ENCODE peak calls at places on chromosome X, in four cellular contexts. T is AG09309, I is astrocyte of the spinal cord, R is GM23248. J is an unnamed sample.

GRCh38 chrX:140766024-140766611 is 56.6 kb downstream of the LINC00632 start:
- DNase-seq in T (no peak), I (peak), R (peak), J (no peak)

GRCh38 chrX:106698693-106699092 is 27.8 kb upstream of the RNF128 start:
- DNase-seq in T (peak), I (peak), R (peak), J (no peak)

GRCh38 chrX:1378306-1378758 is 13.6 kb downstream of the SLC25A6 start:
- DNase-seq in T (no peak), I (no peak), R (no peak), J (no peak)

GRCh38 chrX:38225093-38225492 is 4.4 kb upstream of the SRPX start:
- DNase-seq in T (no peak), I (no peak), R (peak), J (no peak)

GRCh38 chrX:105975382-105975781 is 63.1 kb downstream of the SERPINA7 start:
- DNase-seq in T (no peak), I (peak), R (no peak), J (no peak)

GRCh38 chrX:134396174-134396573 is 63.8 kb upstream of the HPRT1 start:
- DNase-seq in T (no peak), I (no peak), R (peak), J (no peak)

GRCh38 chrX:40299028-40299479 is 201.3 kb upstream of the BCOR start:
- DNase-seq in T (no peak), I (no peak), R (peak), J (no peak)

GRCh38 chrX:111265506-111265905 is 4.8 kb downstream of the CAPN6 start:
- DNase-seq in T (no peak), I (no peak), R (no peak), J (no peak)

GRCh38 chrX:117120700-117121099 is 657.9 kb upstream of the CT83 start:
- DNase-seq in T (no peak), I (no peak), R (no peak), J (no peak)

GRCh38 chrX:13688772-13689518 is at the start of gene RAB9A:
- DNase-seq in T (no peak), I (peak), R (peak), J (no peak)

GRCh38 chrX:148416931-148417330 is 83.5 kb upstream of the AFF2 start:
- DNase-seq in T (no peak), I (peak), R (peak), J (no peak)

GRCh38 chrX:10156199-10157031 is at the start of gene CLCN4:
- DNase-seq in T (no peak), I (no peak), R (peak), J (no peak)

GRCh38 chrX:46179748-46180147 is 365.5 kb downstream of the ZNF674 start:
- DNase-seq in T (no peak), I (no peak), R (no peak), J (no peak)

GRCh38 chrX:152902502-152902820 is 4.6 kb downstream of the ZNF185 start:
- DNase-seq in T (no peak), I (no peak), R (no peak), J (no peak)

GRCh38 chrX:41033299-41033698 is 51.9 kb upstream of the USP9X start:
- DNase-seq in T (no peak), I (no peak), R (no peak), J (no peak)

GRCh38 chrX:137352101-137352660 is 213.7 kb upstream of the ZIC3 start:
- DNase-seq in T (no peak), I (no peak), R (no peak), J (no peak)

GRCh38 chrX:85429066-85429465 is 49.6 kb upstream of the POF1B start:
- DNase-seq in T (no peak), I (no peak), R (no peak), J (no peak)

GRCh38 chrX:104288269-104288668 is 33.5 kb upstream of the ESX1 start:
- DNase-seq in T (no peak), I (no peak), R (no peak), J (no peak)

GRCh38 chrX:124113799-124114600 is 152.5 kb downstream of the STAG2 start:
- DNase-seq in T (no peak), I (no peak), R (no peak), J (no peak)

GRCh38 chrX:107712231-107713204 is 63.1 kb downstream of the TSC22D3 start:
- DNase-seq in T (no peak), I (peak), R (peak), J (no peak)

GRCh38 chrX:11666180-11666579 is 460 bp upstream of the ARHGAP6 start:
- DNase-seq in T (no peak), I (peak), R (peak), J (no peak)
- H3K4me3 ChIP-seq in T (peak), I (peak), R (peak), J (peak)

DNA sequence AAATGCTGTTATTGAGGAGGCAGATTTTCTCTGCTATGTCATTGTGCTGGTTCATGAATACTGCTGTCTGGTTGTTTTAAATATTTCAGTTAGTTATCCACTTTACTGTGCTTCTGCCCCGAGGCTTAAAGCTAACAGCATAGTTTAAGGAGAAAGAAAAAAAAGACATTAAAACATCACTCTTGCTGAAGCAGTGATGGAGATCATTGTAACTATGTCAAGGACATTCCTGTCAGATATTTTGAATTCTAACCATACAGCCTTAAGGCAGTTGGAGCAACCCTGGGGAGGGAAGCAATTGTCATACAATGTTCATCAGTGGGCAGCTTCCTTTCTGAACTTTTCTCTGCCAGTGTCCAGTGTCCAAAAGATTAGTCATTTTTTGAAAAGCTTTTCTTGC is 199.0 kb upstream of the DDX53 start:
- DNase-seq in T (no peak), I (peak), R (peak), J (no peak)
- H3K4me3 ChIP-seq in T (no peak), I (no peak), R (peak), J (no peak)

DNA sequence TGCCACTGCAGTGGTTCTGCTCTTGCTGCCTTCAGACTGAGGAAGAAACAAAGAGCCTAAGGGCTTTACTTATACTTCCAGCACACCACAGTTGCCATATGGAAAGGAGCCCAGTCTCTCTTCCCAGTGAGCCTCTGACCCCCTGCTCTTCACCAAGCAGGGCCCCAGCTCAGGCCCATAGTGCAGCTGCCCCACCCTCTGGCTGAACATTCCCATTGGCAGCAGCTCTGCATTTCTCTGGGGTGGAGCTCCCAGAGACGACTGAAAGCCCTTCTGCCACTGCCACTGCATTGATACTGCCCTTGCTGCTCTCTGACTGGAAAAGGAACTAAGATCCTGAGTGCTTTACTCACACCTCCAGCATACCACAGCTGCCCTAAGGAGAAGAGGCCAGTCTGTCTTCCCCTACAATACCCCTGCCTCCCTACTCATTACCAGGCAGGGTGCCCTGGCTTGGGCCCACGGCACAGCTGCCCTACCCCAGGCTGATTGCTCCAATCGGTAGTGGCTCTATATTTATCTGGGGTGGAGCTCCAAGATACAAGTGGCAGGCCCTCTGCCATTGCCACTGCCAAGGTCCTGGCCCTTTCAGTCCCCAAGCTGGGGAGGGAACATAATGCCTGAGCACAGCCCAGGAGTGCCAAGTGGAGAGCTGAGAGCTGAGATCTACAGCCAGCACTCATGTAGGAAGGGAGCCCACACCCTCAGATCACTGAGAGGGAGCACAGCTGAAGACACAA is 36.1 kb downstream of the AWAT2 start:
- DNase-seq in T (no peak), I (no peak), R (no peak), J (no peak)
- H3K4me3 ChIP-seq in T (no peak), I (no peak), R (no peak), J (no peak)

GRCh38 chrX:19991350-19991718 is 473 bp upstream of the BCLAF3 start:
- DNase-seq in T (no peak), I (no peak), R (no peak), J (no peak)
- H3K4me3 ChIP-seq in T (peak), I (peak), R (peak), J (peak)